ENCODE peak calls at places on chromosomes 5 and 9, in six cellular contexts. K, B, Q, I, D and F are unnamed samples. For H3K4me1, the result is how much of the 10 kb centered on the place peaks cover.

GRCh38 chr5:15002791-15003190 is 131.2 kb upstream of the ANKH start:
- DNase-seq in B (no peak), D (no peak), Q (no peak), K (no peak), I (no peak), F (no peak)

GRCh38 chr5:158857376-158857775 is 242.3 kb downstream of the EBF1 start:
- DNase-seq in K (no peak), D (no peak), I (no peak), B (no peak), Q (no peak), F (no peak)

GRCh38 chr9:20512106-20512505 is 110.2 kb downstream of the MLLT3 start:
- DNase-seq in B (no peak), I (no peak), D (peak), Q (no peak), K (peak), F (peak)

GRCh38 chr9:93432964-93433363 is 18.5 kb upstream of the FAM120A start:
- DNase-seq in Q (no peak), I (no peak), K (no peak), D (no peak), B (no peak), F (no peak)

GRCh38 chr5:141875022-141875740 is 3.0 kb downstream of the PCDH1 start:
- DNase-seq in B (no peak), K (no peak), I (no peak), Q (no peak), D (no peak), F (no peak)

GRCh38 chr5:102903074-102903871 is 148.2 kb downstream of the PAM start:
- DNase-seq in I (no peak), D (no peak), K (peak), B (no peak), Q (no peak), F (no peak)

GRCh38 chr5:15501057-15501791 is 1.2 kb downstream of the FBXL7 start:
- DNase-seq in B (no peak), Q (peak), K (peak), I (no peak), D (peak), F (no peak)

GRCh38 chr5:126651013-126651577 is 50.3 kb downstream of the PHAX start:
- DNase-seq in K (no peak), Q (no peak), D (no peak), B (no peak), I (no peak), F (no peak)

GRCh38 chr5:38380522-38380921 is 122.2 kb downstream of the EGFLAM start:
- DNase-seq in Q (no peak), I (no peak), K (no peak), D (no peak), B (no peak), F (peak)

GRCh38 chr9:34256987-34257585 is 72.0 kb downstream of the KIF24 start:
- DNase-seq in Q (no peak), K (no peak), B (no peak), I (no peak), D (no peak), F (no peak)

GRCh38 chr5:173496129-173496882 is 120.1 kb downstream of the BOD1 start:
- DNase-seq in B (no peak), K (peak), Q (no peak), I (peak), D (no peak), F (no peak)

GRCh38 chr5:67192719-67193464 is 3.7 kb downstream of the CD180 start:
- DNase-seq in K (no peak), I (no peak), B (no peak), Q (no peak), D (no peak), F (no peak)

GRCh38 chr5:33715646-33716045 is 176.1 kb downstream of the ADAMTS12 start:
- DNase-seq in Q (no peak), I (no peak), B (no peak), K (no peak), D (no peak), F (no peak)

GRCh38 chr9:133060417-133060841 is 1.4 kb upstream of the CEL start:
- DNase-seq in I (no peak), B (no peak), K (no peak), Q (no peak), D (no peak), F (no peak)

GRCh38 chr5:149317281-149318048 is 27.8 kb upstream of the GRPEL2 start:
- DNase-seq in K (peak), Q (no peak), B (no peak), D (peak), I (no peak), F (peak)

GRCh38 chr5:145056805-145057204 is 778.3 kb downstream of the PRELID2 start:
- DNase-seq in D (no peak), Q (no peak), I (no peak), B (no peak), K (peak), F (no peak)

GRCh38 chr5:126354012-126354856 is 69.0 kb upstream of the GRAMD2B start:
- DNase-seq in K (peak), Q (no peak), I (no peak), D (peak), B (no peak), F (peak)

GRCh38 chr9:114925039-114925438 is 5.4 kb downstream of the TNFSF8 start:
- DNase-seq in D (no peak), K (no peak), I (no peak), Q (no peak), B (no peak), F (no peak)

GRCh38 chr9:16825971-16826370 is 44.5 kb downstream of the BNC2 start:
- DNase-seq in K (peak), Q (no peak), B (no peak), I (no peak), D (no peak), F (no peak)

GRCh38 chr9:21764736-21765245 is 37.6 kb upstream of the MTAP start:
- DNase-seq in D (no peak), I (no peak), K (no peak), Q (no peak), B (no peak), F (no peak)

GRCh38 chr5:13814293-13814692 is 130.2 kb downstream of the DNAH5 start:
- DNase-seq in D (no peak), Q (no peak), B (no peak), K (peak), I (no peak), F (no peak)

GRCh38 chr5:39015743-39016586 is 58.2 kb downstream of the RICTOR start:
- DNase-seq in Q (no peak), K (peak), I (no peak), B (no peak), D (peak), F (no peak)

GRCh38 chr9:83432877-83433276 is 105.3 kb downstream of the FRMD3 start:
- DNase-seq in Q (no peak), B (no peak), K (no peak), I (no peak), D (no peak), F (no peak)

GRCh38 chr9:83432104-83432627 is 106.0 kb downstream of the FRMD3 start:
- DNase-seq in Q (peak), I (peak), D (peak), B (peak), K (no peak), F (peak)

GRCh38 chr9:83431470-83432060 is 106.6 kb downstream of the FRMD3 start:
- DNase-seq in B (no peak), K (no peak), Q (no peak), I (peak), D (peak), F (peak)

GRCh38 chr9:83430681-83431080 is 107.5 kb downstream of the FRMD3 start:
- DNase-seq in I (no peak), K (no peak), D (no peak), B (no peak), Q (no peak), F (no peak)

DNA sequence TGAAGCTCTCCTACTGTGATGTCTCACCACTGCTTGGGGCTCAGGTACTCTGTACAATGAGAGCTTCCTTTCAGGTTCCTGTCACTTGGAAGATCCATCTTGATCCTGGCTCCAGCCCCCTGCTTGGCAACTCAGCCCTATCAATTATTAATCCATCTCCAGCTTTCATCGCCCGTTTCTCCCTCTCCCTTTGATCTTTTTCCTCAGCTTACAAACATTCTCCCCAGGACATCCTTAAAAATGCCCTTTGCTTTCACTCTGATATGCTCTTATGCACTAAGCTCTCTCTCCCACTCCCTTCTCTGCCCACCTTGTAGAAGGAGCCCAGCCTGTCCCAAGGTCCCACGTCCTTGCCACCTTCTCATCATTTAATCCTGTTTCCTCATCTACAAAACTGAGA is 109.0 kb downstream of the FRMD3 start:
- DNase-seq in I (no peak), Q (no peak), B (no peak), D (no peak), K (no peak), F (no peak)
- H3K4me1 ChIP-seq in I (under half), Q (under half), B (under half), D (under half), K (under half), F (under half)

GRCh38 chr5:116522737-116523136 is 51.9 kb downstream of the SEMA6A start:
- DNase-seq in I (no peak), Q (no peak), D (no peak), B (no peak), K (no peak), F (no peak)

GRCh38 chr5:116524051-116524450 is 50.6 kb downstream of the SEMA6A start:
- DNase-seq in Q (no peak), B (no peak), I (no peak), D (no peak), K (no peak), F (no peak)

GRCh38 chr5:116524505-116524904 is 50.1 kb downstream of the SEMA6A start:
- DNase-seq in I (no peak), B (no peak), D (no peak), Q (no peak), K (no peak), F (no peak)

GRCh38 chr5:116525680-116526079 is 48.9 kb downstream of the SEMA6A start:
- DNase-seq in Q (no peak), B (no peak), D (no peak), K (no peak), I (no peak), F (no peak)

DNA sequence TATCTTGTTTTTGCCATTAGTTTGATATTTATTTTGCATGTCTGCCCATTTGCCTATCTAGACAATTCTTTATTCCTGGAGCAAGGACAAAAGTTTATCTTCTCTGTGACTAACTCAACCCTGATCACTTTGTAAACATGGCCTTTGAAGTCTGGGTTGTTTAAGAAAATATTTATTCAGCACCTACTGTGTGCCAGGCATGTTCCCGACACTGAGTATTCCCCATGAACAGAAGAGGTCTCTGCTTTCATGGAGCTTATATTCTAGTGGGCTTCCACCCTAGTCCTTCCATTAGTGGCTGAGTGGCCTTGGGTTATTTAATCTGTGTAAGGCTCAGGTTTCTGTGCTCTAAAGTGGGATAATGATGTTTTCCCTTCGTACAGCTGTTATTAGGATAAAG is 49.7 kb downstream of the SEMA6A start:
- DNase-seq in K (no peak), B (no peak), D (no peak), I (no peak), Q (no peak), F (no peak)
- H3K4me1 ChIP-seq in K (under half), B (under half), D (under half), I (under half), Q (under half), F (under half)

GRCh38 chr5:151096001-151096373 is 15.2 kb upstream of the TNIP1 start:
- DNase-seq in B (no peak), K (no peak), D (no peak), I (no peak), Q (no peak), F (no peak)

GRCh38 chr5:151094054-151094858 is 13.4 kb upstream of the TNIP1 start:
- DNase-seq in K (peak), B (no peak), Q (no peak), I (no peak), D (peak), F (no peak)

GRCh38 chr5:151097081-151097480 is 16.2 kb upstream of the TNIP1 start:
- DNase-seq in D (no peak), Q (no peak), I (no peak), B (no peak), K (no peak), F (no peak)

GRCh38 chr5:151094861-151095260 is 14.0 kb upstream of the TNIP1 start:
- DNase-seq in B (no peak), Q (peak), I (no peak), K (no peak), D (no peak), F (no peak)

GRCh38 chr5:151095341-151096000 is 14.6 kb upstream of the TNIP1 start:
- DNase-seq in I (peak), B (no peak), K (no peak), Q (no peak), D (peak), F (no peak)
- H3K4me1 ChIP-seq in I (half or more), B (under half), K (under half), Q (under half), D (under half), F (half or more)

GRCh38 chr5:41182666-41183065 is 30.7 kb downstream of the C6 start:
- DNase-seq in B (no peak), D (peak), K (no peak), Q (no peak), I (no peak), F (no peak)
- H3K4me1 ChIP-seq in B (under half), D (under half), K (under half), Q (under half), I (under half), F (under half)

DNA sequence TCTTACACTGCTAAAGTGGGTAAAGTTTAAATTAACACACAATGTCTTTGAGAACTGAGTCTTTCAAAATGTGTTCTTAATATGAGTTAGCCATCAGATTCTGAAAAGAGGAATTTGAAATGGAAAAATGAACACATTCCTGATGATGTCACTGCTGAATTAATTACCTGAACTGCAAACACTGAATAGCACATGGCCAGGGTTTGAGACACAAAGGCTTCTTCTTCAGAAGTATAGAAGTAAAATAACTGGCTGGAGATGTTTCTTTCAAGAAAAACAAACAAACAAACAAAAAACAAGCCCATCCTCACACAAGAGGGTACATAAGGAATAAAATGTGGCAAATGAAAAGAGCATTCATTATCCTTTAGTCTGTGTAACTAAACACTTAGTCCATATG is 7.1 kb downstream of the GLIS3 start:
- DNase-seq in B (no peak), K (peak), Q (no peak), I (no peak), D (peak), F (no peak)
- H3K4me1 ChIP-seq in B (under half), K (under half), Q (under half), I (under half), D (half or more), F (under half)

GRCh38 chr9:75164573-75164972 is 76.3 kb downstream of the OSTF1 start:
- DNase-seq in I (no peak), B (no peak), Q (no peak), K (no peak), D (no peak), F (no peak)

GRCh38 chr9:75169623-75170022 is 81.3 kb downstream of the OSTF1 start:
- DNase-seq in D (no peak), I (no peak), Q (no peak), K (no peak), B (no peak), F (peak)

GRCh38 chr9:75167281-75167680 is 79.0 kb downstream of the OSTF1 start:
- DNase-seq in B (no peak), Q (no peak), D (no peak), K (no peak), I (no peak), F (no peak)

GRCh38 chr9:75170898-75171360 is 82.6 kb downstream of the OSTF1 start:
- DNase-seq in I (no peak), K (peak), Q (no peak), B (peak), D (no peak), F (peak)

GRCh38 chr9:75168270-75169185 is 80.2 kb downstream of the OSTF1 start:
- DNase-seq in D (no peak), Q (no peak), I (no peak), K (no peak), B (no peak), F (no peak)
- H3K4me1 ChIP-seq in D (under half), Q (under half), I (under half), K (under half), B (under half), F (under half)

GRCh38 chr9:121394292-121394691 is 24.2 kb upstream of the STOM start:
- DNase-seq in B (no peak), K (peak), D (no peak), I (no peak), Q (no peak), F (no peak)
- H3K4me1 ChIP-seq in B (under half), K (under half), D (under half), I (under half), Q (under half), F (under half)